ENCODE peak calls at places on chromosomes 12 and 14, in five cellular contexts. One of them, this sample, is unnamed.

GRCh38 chr12:127191124-127191523 is 1075.8 kb upstream of the TMEM132C start:
- DNase-seq in testis: no peak
- DNase-seq in body of pancreas: no peak
- DNase-seq in MM.1S: no peak
- DNase-seq in glutamatergic neuron: no peak
- DNase-seq in this sample: no peak

GRCh38 chr14:36313898-36314297 is 6.5 kb downstream of the MBIP start:
- DNase-seq in testis: no peak
- DNase-seq in body of pancreas: no peak
- DNase-seq in MM.1S: no peak
- DNase-seq in glutamatergic neuron: no peak
- DNase-seq in this sample: no peak

GRCh38 chr14:100879782-100880181 is 23.7 kb downstream of the RTL1 start:
- DNase-seq in testis: no peak
- DNase-seq in body of pancreas: no peak
- DNase-seq in MM.1S: no peak
- DNase-seq in glutamatergic neuron: no peak
- DNase-seq in this sample: no peak

GRCh38 chr12:1108276-1108675 is 117.3 kb downstream of the ERC1 start:
- DNase-seq in testis: no peak
- DNase-seq in body of pancreas: no peak
- DNase-seq in MM.1S: peak; percentile 44
- DNase-seq in glutamatergic neuron: no peak
- DNase-seq in this sample: peak; percentile 74

GRCh38 chr12:92961949-92962348 is 32.9 kb upstream of the EEA1 start:
- DNase-seq in testis: no peak
- DNase-seq in body of pancreas: no peak
- DNase-seq in MM.1S: no peak
- DNase-seq in glutamatergic neuron: no peak
- DNase-seq in this sample: no peak

GRCh38 chr12:1855241-1855640 is 34.9 kb downstream of the LRTM2 start:
- DNase-seq in testis: no peak
- DNase-seq in body of pancreas: no peak
- DNase-seq in MM.1S: peak; percentile 50
- DNase-seq in glutamatergic neuron: no peak
- DNase-seq in this sample: no peak

GRCh38 chr12:119959435-119959834 is 29.6 kb upstream of the BICDL1 start:
- DNase-seq in testis: no peak
- DNase-seq in body of pancreas: no peak
- DNase-seq in MM.1S: no peak
- DNase-seq in glutamatergic neuron: no peak
- DNase-seq in this sample: no peak

GRCh38 chr12:2615665-2616387 is 178.9 kb upstream of the FKBP4 start:
- DNase-seq in testis: peak; percentile 35
- DNase-seq in body of pancreas: no peak
- DNase-seq in MM.1S: no peak
- DNase-seq in glutamatergic neuron: no peak
- DNase-seq in this sample: no peak

GRCh38 chr12:88325076-88325827 is 183.1 kb downstream of the TMTC3 start:
- DNase-seq in testis: no peak
- DNase-seq in body of pancreas: no peak
- DNase-seq in MM.1S: no peak
- DNase-seq in glutamatergic neuron: no peak
- DNase-seq in this sample: no peak

GRCh38 chr14:104893435-104894207 is 28.6 kb downstream of the CEP170B start:
- DNase-seq in testis: no peak
- DNase-seq in body of pancreas: peak; percentile 39
- DNase-seq in MM.1S: peak; percentile 81
- DNase-seq in glutamatergic neuron: peak; percentile 19
- DNase-seq in this sample: no peak

GRCh38 chr14:45698462-45699134 is 445.6 kb upstream of the MIS18BP1 start:
- DNase-seq in testis: peak; percentile 22
- DNase-seq in body of pancreas: peak; percentile 22
- DNase-seq in MM.1S: no peak
- DNase-seq in glutamatergic neuron: no peak
- DNase-seq in this sample: no peak
- TF ChIP-seq CTCF in testis: no peak
- TF ChIP-seq CTCF in body of pancreas: no peak
- TF ChIP-seq CTCF in MM.1S: no peak
- TF ChIP-seq CTCF in glutamatergic neuron: no peak
- TF ChIP-seq CTCF in this sample: no peak

GRCh38 chr14:94024549-94024948 is 1.6 kb upstream of the OTUB2 start:
- DNase-seq in testis: no peak
- DNase-seq in body of pancreas: no peak
- DNase-seq in MM.1S: no peak
- DNase-seq in glutamatergic neuron: no peak
- DNase-seq in this sample: no peak

GRCh38 chr14:94025720-94026119 is 420 bp upstream of the OTUB2 start:
- DNase-seq in testis: no peak
- DNase-seq in body of pancreas: no peak
- DNase-seq in MM.1S: no peak
- DNase-seq in glutamatergic neuron: no peak
- DNase-seq in this sample: no peak

GRCh38 chr14:94026886-94027469 is 838 bp downstream of the OTUB2 start:
- DNase-seq in testis: no peak
- DNase-seq in body of pancreas: no peak
- DNase-seq in MM.1S: no peak
- DNase-seq in glutamatergic neuron: no peak
- DNase-seq in this sample: no peak

GRCh38 chr14:94027566-94028449 is 1.7 kb downstream of the OTUB2 start:
- DNase-seq in testis: no peak
- DNase-seq in body of pancreas: no peak
- DNase-seq in MM.1S: no peak
- DNase-seq in glutamatergic neuron: no peak
- DNase-seq in this sample: no peak

GRCh38 chr14:94026173-94026885 is at the start of gene OTUB2:
- DNase-seq in testis: peak; percentile 99
- DNase-seq in body of pancreas: peak; percentile 98
- DNase-seq in MM.1S: peak; percentile 96
- DNase-seq in glutamatergic neuron: peak; percentile 96
- DNase-seq in this sample: peak; percentile 100
- TF ChIP-seq CTCF in testis: no peak
- TF ChIP-seq CTCF in body of pancreas: no peak
- TF ChIP-seq CTCF in MM.1S: no peak
- TF ChIP-seq CTCF in glutamatergic neuron: no peak
- TF ChIP-seq CTCF in this sample: no peak

DNA sequence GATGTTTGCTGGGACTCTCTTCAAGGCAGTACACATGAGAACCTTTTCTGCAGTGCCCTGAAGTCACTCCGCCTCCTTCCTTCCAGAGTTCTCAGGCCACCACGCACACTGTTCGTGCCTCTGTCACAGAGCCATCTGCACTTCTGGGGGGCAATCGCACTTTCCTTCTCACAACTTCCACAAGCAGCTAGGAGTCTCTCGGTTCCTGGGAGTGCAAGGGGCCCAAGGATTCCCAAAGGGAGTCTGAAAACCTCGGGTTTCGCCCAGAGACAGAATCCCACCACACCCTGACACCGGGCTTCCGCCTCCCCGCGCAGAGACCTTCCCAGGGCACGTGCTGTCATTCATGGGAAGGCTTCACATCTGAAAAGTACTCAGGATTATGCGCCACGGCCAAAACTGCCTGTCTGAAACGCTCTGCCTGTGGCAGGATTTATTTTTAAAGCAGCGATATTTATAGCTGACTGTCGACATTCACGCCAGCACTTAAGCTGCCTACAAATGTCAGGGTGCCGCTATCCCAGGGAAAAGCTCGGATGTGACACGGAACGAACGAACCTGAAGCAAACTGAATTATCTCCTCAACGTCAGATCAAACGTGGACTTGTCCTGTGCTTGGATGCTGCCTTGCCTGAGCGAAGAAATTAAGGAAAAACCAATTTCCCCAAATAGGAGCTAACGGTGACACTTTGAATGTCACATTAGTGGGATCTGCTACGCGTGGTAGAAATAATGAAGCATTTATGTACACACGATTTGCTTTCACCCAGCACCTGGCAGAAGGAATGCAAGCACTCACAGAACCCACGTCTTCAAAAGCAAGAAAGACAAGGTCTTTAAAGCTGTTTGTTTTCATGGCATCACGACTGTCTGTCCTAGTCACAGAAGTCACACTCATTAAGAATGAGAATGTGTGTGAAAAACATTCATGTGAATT is 154.0 kb downstream of the PIWIL1 start:
- DNase-seq in testis: no peak
- DNase-seq in body of pancreas: no peak
- DNase-seq in MM.1S: no peak
- DNase-seq in glutamatergic neuron: no peak
- DNase-seq in this sample: no peak
- TF ChIP-seq CTCF in testis: no peak
- TF ChIP-seq CTCF in body of pancreas: no peak
- TF ChIP-seq CTCF in MM.1S: no peak
- TF ChIP-seq CTCF in glutamatergic neuron: no peak
- TF ChIP-seq CTCF in this sample: no peak

DNA sequence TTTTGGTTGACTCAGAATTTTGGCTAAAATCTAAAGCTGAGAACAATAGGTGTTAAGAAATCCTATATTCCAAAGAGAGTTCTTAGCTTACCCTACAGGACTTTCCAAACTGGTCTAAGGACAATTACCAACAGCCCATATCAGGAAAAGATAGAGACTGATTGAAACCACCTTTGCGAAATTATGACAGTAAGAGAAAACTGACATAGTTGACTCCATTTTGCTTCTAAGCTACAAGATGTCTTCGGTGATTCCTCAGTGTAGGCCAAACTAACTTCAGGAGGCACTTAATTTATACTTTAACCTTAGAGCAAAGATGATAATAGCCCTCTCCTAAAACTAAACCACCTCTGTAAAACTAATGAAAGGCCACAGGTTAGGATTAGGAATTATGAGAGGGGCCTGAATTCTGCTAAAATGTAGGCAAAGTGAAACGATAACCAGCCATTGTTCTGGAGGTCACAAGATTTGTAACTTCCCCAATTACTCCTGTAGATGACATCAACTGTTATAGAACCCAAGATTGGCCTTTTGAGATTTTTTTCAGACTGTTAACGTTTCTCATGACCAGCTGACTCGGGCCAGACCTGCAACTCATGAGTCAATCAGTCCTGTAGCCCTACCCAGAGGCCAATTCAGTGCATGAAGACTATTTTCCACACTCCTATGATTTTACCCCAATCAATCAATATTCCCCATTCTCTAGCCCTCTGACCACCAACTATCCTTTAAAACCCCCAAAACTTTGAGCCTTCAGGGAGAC is 43.0 kb downstream of the KLRG1 start:
- DNase-seq in testis: no peak
- DNase-seq in body of pancreas: no peak
- DNase-seq in MM.1S: no peak
- DNase-seq in glutamatergic neuron: no peak
- DNase-seq in this sample: peak; percentile 31
- TF ChIP-seq CTCF in testis: no peak
- TF ChIP-seq CTCF in body of pancreas: no peak
- TF ChIP-seq CTCF in MM.1S: no peak
- TF ChIP-seq CTCF in glutamatergic neuron: no peak
- TF ChIP-seq CTCF in this sample: no peak

GRCh38 chr12:11642785-11643184 is 6.7 kb upstream of the ETV6 start:
- DNase-seq in testis: no peak
- DNase-seq in body of pancreas: no peak
- DNase-seq in MM.1S: no peak
- DNase-seq in glutamatergic neuron: no peak
- DNase-seq in this sample: no peak

GRCh38 chr12:11639463-11639862 is 10.0 kb upstream of the ETV6 start:
- DNase-seq in testis: no peak
- DNase-seq in body of pancreas: no peak
- DNase-seq in MM.1S: no peak
- DNase-seq in glutamatergic neuron: no peak
- DNase-seq in this sample: no peak

GRCh38 chr12:11635341-11635740 is 14.1 kb upstream of the ETV6 start:
- DNase-seq in testis: no peak
- DNase-seq in body of pancreas: no peak
- DNase-seq in MM.1S: no peak
- DNase-seq in glutamatergic neuron: no peak
- DNase-seq in this sample: no peak

GRCh38 chr12:11641522-11641921 is 8.0 kb upstream of the ETV6 start:
- DNase-seq in testis: no peak
- DNase-seq in body of pancreas: no peak
- DNase-seq in MM.1S: no peak
- DNase-seq in glutamatergic neuron: no peak
- DNase-seq in this sample: no peak

DNA sequence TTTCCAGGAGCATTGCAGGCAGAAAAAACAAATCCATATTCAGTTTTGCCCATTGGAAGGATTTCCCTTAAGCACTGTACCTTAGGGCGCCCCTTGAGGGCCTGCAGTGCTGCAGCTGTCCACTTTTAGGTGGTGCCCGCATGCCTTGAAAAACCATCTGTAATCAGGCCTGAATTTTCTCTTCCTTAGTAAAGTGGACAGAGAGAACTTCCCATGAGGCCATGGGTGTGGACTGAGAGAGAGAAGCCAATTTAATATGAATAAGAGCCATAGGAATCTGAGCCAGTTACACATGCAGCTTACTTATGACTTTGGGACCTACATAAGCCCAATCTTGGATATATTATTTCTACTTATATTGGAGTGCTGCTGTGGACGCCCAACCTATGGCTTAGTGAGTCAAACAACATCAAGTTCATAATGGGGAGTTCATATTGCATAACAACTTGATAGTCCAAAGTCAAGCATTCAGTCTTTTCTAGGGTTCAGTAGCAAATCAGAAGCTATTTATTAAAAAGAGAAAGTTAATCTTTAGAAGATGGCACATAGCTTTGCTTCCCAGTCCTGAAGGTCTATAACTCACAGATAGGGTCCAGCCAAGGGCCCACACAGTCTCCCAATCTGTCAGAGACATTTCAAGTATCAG is 11.1 kb upstream of the ETV6 start:
- DNase-seq in testis: no peak
- DNase-seq in body of pancreas: no peak
- DNase-seq in MM.1S: no peak
- DNase-seq in glutamatergic neuron: no peak
- DNase-seq in this sample: no peak
- TF ChIP-seq CTCF in testis: no peak
- TF ChIP-seq CTCF in body of pancreas: no peak
- TF ChIP-seq CTCF in MM.1S: no peak
- TF ChIP-seq CTCF in glutamatergic neuron: no peak
- TF ChIP-seq CTCF in this sample: no peak

GRCh38 chr14:24141030-24141880 is at the start of gene EMC9:
- DNase-seq in testis: peak; percentile 100
- DNase-seq in body of pancreas: peak; percentile 100
- DNase-seq in MM.1S: peak; percentile 97
- DNase-seq in glutamatergic neuron: peak; percentile 99
- DNase-seq in this sample: peak; percentile 95
- TF ChIP-seq CTCF in testis: peak; percentile 73
- TF ChIP-seq CTCF in body of pancreas: peak; percentile 88
- TF ChIP-seq CTCF in MM.1S: no peak
- TF ChIP-seq CTCF in glutamatergic neuron: peak; percentile 39
- TF ChIP-seq CTCF in this sample: peak; percentile 13

This sample was measured in GM10248.